ENCODE peak calls at places on chromosomes 1 and 21, in nine cellular contexts. C is GM12878, Y is adrenal gland, D is tibial nerve, B is uterus, R is A549, I is IMR-90, F is Peyer's patch, U is suprapubic skin. J is an unnamed sample.

GRCh38 chr1:213649373-213649772 is 338.4 kb upstream of the PROX1 start:
- DNase-seq in C (no peak), Y (no peak), D (no peak), B (no peak), R (no peak), I (no peak), F (no peak), U (no peak), J (no peak)

GRCh38 chr1:213409971-213410370 is 358.9 kb downstream of the RPS6KC1 start:
- DNase-seq in C (no peak), Y (no peak), D (no peak), B (no peak), R (no peak), I (no peak), F (no peak), U (no peak), J (no peak)

GRCh38 chr1:44907909-44908308 is 64.9 kb upstream of the PTCH2 start:
- DNase-seq in C (no peak), Y (no peak), D (no peak), B (no peak), R (no peak), I (no peak), F (no peak), U (no peak), J (no peak)

GRCh38 chr1:165891461-165891860 is 64.0 kb downstream of the UCK2 start:
- DNase-seq in C (no peak), Y (no peak), D (no peak), B (no peak), R (no peak), I (peak), F (no peak), U (no peak), J (no peak)

GRCh38 chr1:53594391-53595180 is 135.4 kb downstream of the DMRTB1 start:
- DNase-seq in C (no peak), Y (no peak), D (no peak), B (no peak), R (no peak), I (no peak), F (no peak), U (peak), J (no peak)

GRCh38 chr1:164624393-164624792 is 65.4 kb downstream of the PBX1 start:
- DNase-seq in C (no peak), Y (no peak), D (no peak), B (no peak), R (no peak), I (no peak), F (no peak), U (no peak), J (no peak)

GRCh38 chr21:35212393-35213127 is 163.5 kb upstream of the RUNX1 start:
- DNase-seq in C (no peak), Y (no peak), D (no peak), B (no peak), R (no peak), I (peak), F (no peak), U (no peak), J (no peak)

GRCh38 chr1:67148516-67149178 is 13.9 kb upstream of the C1orf141 start:
- DNase-seq in C (no peak), Y (no peak), D (no peak), B (no peak), R (no peak), I (no peak), F (no peak), U (no peak), J (no peak)

GRCh38 chr1:211132681-211133392 is 1.1 kb downstream of the KCNH1 start:
- DNase-seq in C (no peak), Y (no peak), D (no peak), B (no peak), R (no peak), I (no peak), F (no peak), U (no peak), J (no peak)

GRCh38 chr21:36257657-36258056 is 62.3 kb upstream of the MORC3 start:
- DNase-seq in C (no peak), Y (no peak), D (no peak), B (no peak), R (no peak), I (no peak), F (no peak), U (no peak), J (no peak)

GRCh38 chr1:225896937-225897549 is 8.1 kb upstream of the LEFTY1 start:
- DNase-seq in C (peak), Y (no peak), D (no peak), B (no peak), R (peak), I (peak), F (peak), U (no peak), J (no peak)

GRCh38 chr1:110457206-110457605 is 6.3 kb downstream of the PROK1 start:
- DNase-seq in C (no peak), Y (no peak), D (no peak), B (no peak), R (no peak), I (no peak), F (no peak), U (no peak), J (no peak)

GRCh38 chr1:235367000-235367908 is at the start of gene TBCE:
- DNase-seq in C (peak), Y (peak), D (peak), B (peak), R (peak), I (peak), F (peak), U (peak), J (peak)
- TF ChIP-seq POLR2A in C (peak), Y (peak), D (peak), B (peak), R (peak), I (peak), F (peak), U (no peak), J (no peak)

GRCh38 chr1:198660341-198661056 is 21.7 kb downstream of the PTPRC start:
- DNase-seq in C (no peak), Y (no peak), D (no peak), B (no peak), R (no peak), I (no peak), F (no peak), U (no peak), J (no peak)
- H3K4me3 ChIP-seq in C (no peak), Y (no peak), D (no peak), B (no peak), R (no peak), I (no peak), F (no peak), U (no peak), J (no peak)

DNA sequence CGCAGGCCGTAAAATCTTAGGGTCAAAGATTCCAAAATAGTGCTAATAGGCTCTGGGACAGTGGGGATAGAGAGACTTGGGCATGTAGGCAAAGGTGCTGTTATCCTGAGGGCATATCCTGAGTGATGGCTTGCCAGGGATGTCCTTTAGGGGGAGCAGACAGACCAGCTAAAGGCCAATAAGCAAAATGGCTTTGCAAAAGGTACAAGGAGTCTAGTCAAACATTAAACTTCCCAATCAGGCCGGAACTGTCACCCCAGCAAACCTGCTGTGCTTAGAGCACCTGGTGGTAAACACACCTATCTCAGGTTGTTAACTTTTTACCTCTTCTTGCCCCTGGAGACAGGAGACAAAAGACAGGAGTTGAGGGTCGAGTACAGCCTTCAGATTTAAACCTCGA is 49.1 kb downstream of the TRABD2B start:
- DNase-seq in C (no peak), Y (no peak), D (no peak), B (no peak), R (peak), I (no peak), F (no peak), U (no peak), J (no peak)
- TF ChIP-seq CTCF in C (no peak), Y (no peak), D (no peak), B (no peak), R (no peak), I (no peak), F (no peak), U (no peak), J (no peak)

GRCh38 chr1:161440312-161440894 is 64.9 kb upstream of the FCGR2A start:
- DNase-seq in C (peak), Y (peak), D (no peak), B (peak), R (peak), I (peak), F (peak), U (peak), J (peak)
- TF ChIP-seq POLR2A in C (peak), Y (no peak), D (no peak), B (no peak), R (peak), I (no peak), F (no peak), U (no peak), J (no peak)